ENCODE peak calls at places on chromosomes 2 and 18, in eight cellular contexts. One of them, this sample, is unnamed.

GRCh38 chr2:49210191-49210590 is 55.9 kb upstream of the FSHR start:
- DNase-seq in D341Med: no peak
- DNase-seq in cardiac fibroblast: no peak
- DNase-seq in tibial nerve: no peak
- DNase-seq in AML-193: no peak
- DNase-seq in lower lobe of right lung: no peak
- DNase-seq in brain microvascular endothelial cell: no peak
- DNase-seq in HTR-8/SVneo: no peak
- DNase-seq in this sample: no peak

GRCh38 chr18:68693091-68693815 is 21.7 kb downstream of the TMX3 start:
- DNase-seq in D341Med: no peak
- DNase-seq in cardiac fibroblast: no peak
- DNase-seq in tibial nerve: no peak
- DNase-seq in AML-193: no peak
- DNase-seq in lower lobe of right lung: peak
- DNase-seq in brain microvascular endothelial cell: no peak
- DNase-seq in HTR-8/SVneo: no peak
- DNase-seq in this sample: no peak

GRCh38 chr18:13137939-13138821 is 80.4 kb upstream of the LDLRAD4 start:
- DNase-seq in D341Med: no peak
- DNase-seq in cardiac fibroblast: peak
- DNase-seq in tibial nerve: no peak
- DNase-seq in AML-193: peak
- DNase-seq in lower lobe of right lung: peak
- DNase-seq in brain microvascular endothelial cell: no peak
- DNase-seq in HTR-8/SVneo: no peak
- DNase-seq in this sample: no peak

GRCh38 chr2:236968101-236968886 is 117.4 kb upstream of the COPS8 start:
- DNase-seq in D341Med: no peak
- DNase-seq in cardiac fibroblast: no peak
- DNase-seq in tibial nerve: no peak
- DNase-seq in AML-193: no peak
- DNase-seq in lower lobe of right lung: no peak
- DNase-seq in brain microvascular endothelial cell: no peak
- DNase-seq in HTR-8/SVneo: no peak
- DNase-seq in this sample: no peak

GRCh38 chr2:191927319-191927867 is 80.5 kb upstream of the CAVIN2 start:
- DNase-seq in D341Med: no peak
- DNase-seq in cardiac fibroblast: peak
- DNase-seq in tibial nerve: no peak
- DNase-seq in AML-193: no peak
- DNase-seq in lower lobe of right lung: peak
- DNase-seq in brain microvascular endothelial cell: peak
- DNase-seq in HTR-8/SVneo: peak
- DNase-seq in this sample: no peak

GRCh38 chr2:9095226-9095625 is 91.7 kb upstream of the MBOAT2 start:
- DNase-seq in D341Med: no peak
- DNase-seq in cardiac fibroblast: no peak
- DNase-seq in tibial nerve: no peak
- DNase-seq in AML-193: no peak
- DNase-seq in lower lobe of right lung: no peak
- DNase-seq in brain microvascular endothelial cell: no peak
- DNase-seq in HTR-8/SVneo: no peak
- DNase-seq in this sample: no peak

GRCh38 chr2:148813603-148814065 is 61.4 kb upstream of the KIF5C start:
- DNase-seq in D341Med: no peak
- DNase-seq in cardiac fibroblast: no peak
- DNase-seq in tibial nerve: no peak
- DNase-seq in AML-193: no peak
- DNase-seq in lower lobe of right lung: no peak
- DNase-seq in brain microvascular endothelial cell: no peak
- DNase-seq in HTR-8/SVneo: no peak
- DNase-seq in this sample: no peak

GRCh38 chr2:46164581-46165301 is 132.5 kb upstream of the EPAS1 start:
- DNase-seq in D341Med: no peak
- DNase-seq in cardiac fibroblast: peak
- DNase-seq in tibial nerve: peak
- DNase-seq in AML-193: no peak
- DNase-seq in lower lobe of right lung: no peak
- DNase-seq in brain microvascular endothelial cell: peak
- DNase-seq in HTR-8/SVneo: peak
- DNase-seq in this sample: no peak

GRCh38 chr2:20596973-20597867 is 53.7 kb downstream of the HS1BP3 start:
- DNase-seq in D341Med: no peak
- DNase-seq in cardiac fibroblast: peak
- DNase-seq in tibial nerve: peak
- DNase-seq in AML-193: no peak
- DNase-seq in lower lobe of right lung: peak
- DNase-seq in brain microvascular endothelial cell: no peak
- DNase-seq in HTR-8/SVneo: no peak
- DNase-seq in this sample: no peak

GRCh38 chr2:178506524-178506923 is 26.3 kb downstream of the PLEKHA3 start:
- DNase-seq in D341Med: no peak
- DNase-seq in cardiac fibroblast: no peak
- DNase-seq in tibial nerve: no peak
- DNase-seq in AML-193: no peak
- DNase-seq in lower lobe of right lung: no peak
- DNase-seq in brain microvascular endothelial cell: no peak
- DNase-seq in HTR-8/SVneo: no peak
- DNase-seq in this sample: no peak

GRCh38 chr18:23828426-23828825 is 139.2 kb downstream of the LAMA3 start:
- DNase-seq in D341Med: no peak
- DNase-seq in cardiac fibroblast: peak
- DNase-seq in tibial nerve: no peak
- DNase-seq in AML-193: peak
- DNase-seq in lower lobe of right lung: no peak
- DNase-seq in brain microvascular endothelial cell: peak
- DNase-seq in HTR-8/SVneo: peak
- DNase-seq in this sample: no peak

GRCh38 chr2:218872645-218873358 is 7.8 kb upstream of the WNT10A start:
- DNase-seq in D341Med: no peak
- DNase-seq in cardiac fibroblast: no peak
- DNase-seq in tibial nerve: no peak
- DNase-seq in AML-193: no peak
- DNase-seq in lower lobe of right lung: no peak
- DNase-seq in brain microvascular endothelial cell: no peak
- DNase-seq in HTR-8/SVneo: no peak
- DNase-seq in this sample: no peak

GRCh38 chr2:214255046-214255445 is 155.8 kb upstream of the VWC2L start:
- DNase-seq in D341Med: no peak
- DNase-seq in cardiac fibroblast: no peak
- DNase-seq in tibial nerve: no peak
- DNase-seq in AML-193: no peak
- DNase-seq in lower lobe of right lung: no peak
- DNase-seq in brain microvascular endothelial cell: no peak
- DNase-seq in HTR-8/SVneo: no peak
- DNase-seq in this sample: no peak

This sample was measured in substantia nigra.